ENCODE peak calls at places on chromosomes 1 and 21, in six cellular contexts. U, A, J, G, T and Z are unnamed samples.

GRCh38 chr1:93694833-93695232 is 13.2 kb upstream of the BCAR3 start:
- DNase-seq in U (no peak), T (peak), G (no peak), J (no peak), A (no peak), Z (no peak)

GRCh38 chr1:53359934-53360276 is 32.0 kb upstream of the LRP8 start:
- DNase-seq in T (no peak), A (no peak), U (no peak), G (peak), J (no peak), Z (no peak)

GRCh38 chr1:62904537-62904936 is 120.6 kb downstream of the ATG4C start:
- DNase-seq in U (no peak), T (no peak), A (no peak), J (no peak), G (no peak), Z (no peak)

GRCh38 chr1:203338335-203339036 is 12.4 kb downstream of the FMOD start:
- DNase-seq in J (peak), A (peak), T (peak), U (peak), G (peak), Z (peak)

GRCh38 chr1:225817611-225818061 is 7.7 kb downstream of the EPHX1 start:
- DNase-seq in J (peak), A (peak), T (peak), G (peak), U (peak), Z (peak)

GRCh38 chr1:156493154-156493631 is 7.4 kb downstream of the MEF2D start:
- DNase-seq in J (no peak), T (no peak), G (no peak), A (no peak), U (peak), Z (peak)

GRCh38 chr1:233884461-233885151 is 19.9 kb upstream of the SLC35F3 start:
- DNase-seq in U (no peak), T (peak), J (no peak), G (no peak), A (no peak), Z (no peak)

GRCh38 chr1:85188530-85188929 is 12.3 kb downstream of the SYDE2 start:
- DNase-seq in G (no peak), U (no peak), J (no peak), T (no peak), A (no peak), Z (no peak)

GRCh38 chr1:175434268-175434860 is 241.8 kb upstream of the KIAA0040 start:
- DNase-seq in G (no peak), J (no peak), A (no peak), T (no peak), U (no peak), Z (peak)

GRCh38 chr21:36321325-36322082 is 1.5 kb downstream of the MORC3 start:
- DNase-seq in G (no peak), J (no peak), T (peak), U (peak), A (peak), Z (no peak)

GRCh38 chr1:7235871-7236472 is 450.7 kb downstream of the CAMTA1 start:
- DNase-seq in J (no peak), G (no peak), T (no peak), U (no peak), A (no peak), Z (no peak)

DNA sequence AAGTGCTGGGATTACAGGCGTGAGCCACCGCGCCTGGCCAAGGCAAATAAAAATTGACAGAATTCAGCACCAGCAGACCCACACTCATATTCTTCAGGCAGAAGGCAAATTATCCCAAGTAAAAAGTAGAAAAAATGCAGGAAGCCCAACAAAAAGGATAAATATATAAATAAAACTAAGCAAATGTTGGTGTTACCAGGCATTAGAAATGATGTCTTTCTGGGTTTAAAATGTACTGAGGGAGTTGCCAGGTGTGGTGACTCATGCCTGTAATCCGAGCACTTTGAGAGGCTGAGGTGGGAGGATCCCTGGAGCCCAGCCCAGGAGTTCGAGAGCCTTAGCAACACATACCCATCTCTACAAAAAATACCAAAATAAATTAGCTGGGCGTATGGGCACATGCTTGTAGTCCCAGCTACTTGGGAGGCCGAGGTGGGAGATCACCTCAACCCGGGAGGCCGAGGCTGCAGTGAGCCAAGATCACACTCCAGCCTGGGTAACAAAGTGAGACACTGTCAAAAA is 6.3 kb downstream of the INTS11 start:
- DNase-seq in G (peak), J (no peak), T (peak), U (peak), A (peak), Z (peak)
- H3K27ac ChIP-seq in G (peak), J (no peak), T (peak), U (no peak), A (no peak), Z (peak)

DNA sequence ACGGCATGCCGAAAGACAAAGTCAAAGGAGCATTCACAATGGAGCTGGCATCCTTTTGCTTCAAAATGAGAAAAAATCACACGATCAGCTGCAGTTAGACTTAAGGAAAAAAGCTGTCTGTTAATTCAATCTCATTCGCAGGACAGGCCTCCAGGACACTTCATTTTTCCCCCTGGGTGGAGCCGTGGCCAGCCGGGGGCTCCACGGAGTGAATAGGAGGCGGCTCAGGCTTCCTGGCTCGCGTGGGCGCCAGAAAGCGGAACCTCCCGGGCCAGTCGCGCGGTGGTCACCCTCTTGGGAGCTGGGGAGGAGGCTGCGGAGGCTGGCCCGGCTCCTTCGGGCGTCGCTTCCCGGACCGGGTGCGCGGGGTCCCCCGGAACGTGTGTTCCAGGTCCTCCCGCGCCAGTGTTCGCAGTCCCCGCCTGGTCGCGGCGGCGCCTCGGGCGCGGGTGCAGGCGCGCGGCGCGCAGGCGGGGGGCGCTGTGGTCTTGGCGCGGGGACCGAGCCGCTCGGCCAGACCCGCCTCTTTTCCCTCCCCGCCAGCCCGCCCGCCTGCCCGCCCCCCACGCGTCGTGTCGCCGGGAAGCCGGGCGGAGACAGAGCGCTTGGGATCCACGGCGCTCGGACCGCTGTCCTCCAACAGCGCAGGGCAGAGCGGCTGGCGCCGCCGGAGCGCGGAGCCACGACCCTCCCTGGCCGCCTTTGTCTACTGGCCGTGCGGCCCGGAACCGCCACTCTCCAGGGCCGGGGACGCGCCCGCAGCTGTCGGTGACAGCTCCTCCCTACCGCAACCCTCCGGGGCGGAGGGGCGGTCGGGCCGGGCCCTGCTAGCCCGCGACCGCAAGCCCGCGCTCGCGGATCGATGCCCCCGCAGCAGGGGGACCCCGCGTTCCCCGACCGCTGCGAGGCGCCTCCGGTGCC is at the start of gene RHOU:
- DNase-seq in G (peak), U (peak), J (peak), A (peak), T (peak), Z (peak)
- H3K27ac ChIP-seq in G (peak), U (no peak), J (peak), A (peak), T (no peak), Z (peak)

DNA sequence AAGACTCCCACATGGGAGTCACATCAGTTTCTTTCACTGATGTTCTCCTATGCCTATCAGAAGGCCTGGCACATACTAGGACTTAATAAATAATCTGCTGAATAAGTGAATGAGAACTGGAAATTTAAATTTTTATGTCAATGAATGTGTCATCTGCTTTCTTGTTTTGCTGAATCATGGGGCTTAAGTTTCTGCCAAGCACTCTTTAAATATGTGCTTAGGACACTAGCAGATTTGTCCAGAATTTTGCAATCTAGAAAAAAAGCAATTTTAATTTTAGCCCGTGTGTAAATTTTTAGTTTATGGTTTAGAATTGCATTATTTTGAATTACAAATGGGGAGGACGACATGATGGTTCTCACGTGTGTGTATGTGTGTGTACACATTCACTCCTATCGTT is 803.1 kb downstream of the USP25 start:
- DNase-seq in A (peak), T (no peak), J (no peak), U (no peak), G (no peak), Z (no peak)
- H3K27ac ChIP-seq in A (no peak), T (no peak), J (peak), U (no peak), G (peak), Z (no peak)

DNA sequence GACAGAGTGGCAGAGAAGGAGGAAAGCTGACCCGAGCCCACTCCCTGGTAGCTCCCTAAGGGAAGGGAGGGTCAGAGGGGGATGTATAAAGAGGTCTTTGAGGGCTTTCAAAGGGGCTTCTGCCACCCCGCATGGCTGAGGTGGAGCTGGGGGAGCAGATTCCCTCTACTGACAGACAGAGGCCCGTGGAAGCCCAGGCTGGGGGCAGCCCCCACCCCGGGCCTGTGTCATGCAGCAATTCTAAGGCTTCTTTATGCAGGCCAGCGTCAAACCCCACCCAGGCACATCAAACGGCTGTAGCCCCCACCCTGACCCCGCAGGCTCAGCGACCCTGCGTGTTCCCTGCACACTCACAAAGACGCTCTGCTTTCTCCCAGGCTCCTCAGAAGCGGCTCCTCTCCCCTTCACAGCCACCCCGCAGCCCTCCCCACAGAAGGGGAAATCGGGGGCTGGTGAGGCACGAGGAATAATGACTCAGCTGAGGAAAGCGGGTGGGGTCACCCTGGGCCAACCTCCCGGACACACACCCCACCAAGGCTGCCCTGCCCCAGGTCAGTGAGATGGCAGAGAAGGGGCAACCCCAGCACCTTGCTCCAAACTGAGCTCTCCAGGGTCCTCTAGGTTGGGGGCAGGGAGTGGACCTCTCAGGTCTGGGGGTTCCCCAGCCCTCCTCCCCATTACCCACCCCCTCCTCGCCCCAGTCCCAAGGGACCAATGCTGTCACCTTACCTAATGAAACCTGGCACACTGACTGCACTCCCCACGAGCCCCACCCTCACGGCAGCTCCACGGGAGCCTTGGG is 10.8 kb downstream of the SLC45A3 start:
- DNase-seq in T (no peak), J (no peak), A (no peak), G (no peak), U (no peak), Z (no peak)
- H3K27ac ChIP-seq in T (no peak), J (no peak), A (no peak), G (no peak), U (no peak), Z (no peak)